ENCODE peak calls at places on chromosomes 16 and 17, in nine cellular contexts. Y is psoas muscle, I is right lobe of liver, F is thoracic aorta, C is sigmoid colon, M is GM23338, Q is brain microvascular endothelial cell, N is esophagus muscularis mucosa, B is HCT116. S is an unnamed sample.

GRCh38 chr16:5028950-5029475 is 4.7 kb downstream of the NAGPA start:
- DNase-seq in M (no peak), Q (no peak), Y (no peak), C (no peak), F (no peak), N (no peak), I (no peak), B (no peak), S (no peak)

GRCh38 chr17:67534941-67535340 is 157.9 kb downstream of the PITPNC1 start:
- DNase-seq in B (no peak), M (no peak), Y (no peak), F (no peak), N (no peak), C (no peak), I (no peak), Q (no peak), S (no peak)

GRCh38 chr16:58366247-58367031 is 25.8 kb upstream of the GINS3 start:
- DNase-seq in Y (no peak), M (no peak), F (no peak), C (no peak), I (no peak), B (no peak), N (no peak), Q (peak; percentile 28), S (no peak)

GRCh38 chr17:17732892-17733670 is 51.8 kb downstream of the RAI1 start:
- DNase-seq in Q (peak; percentile 58), M (no peak), I (no peak), C (no peak), N (no peak), F (no peak), B (no peak), Y (no peak), S (no peak)

GRCh38 chr17:80187090-80187489 is 17.3 kb downstream of the CARD14 start:
- DNase-seq in B (no peak), Q (no peak), C (no peak), I (no peak), F (no peak), M (no peak), Y (peak; percentile 44), N (no peak), S (no peak)

GRCh38 chr17:30921544-30922196 is at the start of gene ADAP2:
- DNase-seq in F (no peak), I (peak; percentile 81), C (peak; percentile 73), Y (peak; percentile 59), Q (no peak), B (peak; percentile 19), M (peak; percentile 75), N (no peak), S (no peak)

GRCh38 chr17:15659663-15660062 is 24.4 kb downstream of the TRIM16 start:
- DNase-seq in Y (no peak), C (no peak), Q (no peak), F (no peak), B (peak; percentile 77), I (no peak), N (no peak), M (peak; percentile 27), S (no peak)

GRCh38 chr17:42365136-42365535 is 23.1 kb downstream of the STAT3 start:
- DNase-seq in F (no peak), Q (peak; percentile 97), I (no peak), B (no peak), Y (no peak), M (no peak), N (no peak), C (no peak), S (no peak)

GRCh38 chr17:57124053-57124452 is 39.0 kb downstream of the AKAP1 start:
- DNase-seq in M (no peak), F (no peak), C (no peak), Y (no peak), B (no peak), N (no peak), Q (no peak), I (no peak), S (no peak)

GRCh38 chr17:57125406-57125805 is 40.4 kb downstream of the AKAP1 start:
- DNase-seq in Y (no peak), I (no peak), M (no peak), N (no peak), Q (no peak), C (no peak), B (no peak), F (no peak), S (no peak)

GRCh38 chr17:57120814-57121213 is 35.8 kb downstream of the AKAP1 start:
- DNase-seq in F (no peak), Y (no peak), M (no peak), Q (no peak), C (no peak), B (no peak), N (no peak), I (no peak), S (no peak)

GRCh38 chr17:57117798-57118197 is 32.8 kb downstream of the AKAP1 start:
- DNase-seq in M (no peak), Q (no peak), F (no peak), B (no peak), C (no peak), I (no peak), Y (no peak), N (no peak), S (no peak)

DNA sequence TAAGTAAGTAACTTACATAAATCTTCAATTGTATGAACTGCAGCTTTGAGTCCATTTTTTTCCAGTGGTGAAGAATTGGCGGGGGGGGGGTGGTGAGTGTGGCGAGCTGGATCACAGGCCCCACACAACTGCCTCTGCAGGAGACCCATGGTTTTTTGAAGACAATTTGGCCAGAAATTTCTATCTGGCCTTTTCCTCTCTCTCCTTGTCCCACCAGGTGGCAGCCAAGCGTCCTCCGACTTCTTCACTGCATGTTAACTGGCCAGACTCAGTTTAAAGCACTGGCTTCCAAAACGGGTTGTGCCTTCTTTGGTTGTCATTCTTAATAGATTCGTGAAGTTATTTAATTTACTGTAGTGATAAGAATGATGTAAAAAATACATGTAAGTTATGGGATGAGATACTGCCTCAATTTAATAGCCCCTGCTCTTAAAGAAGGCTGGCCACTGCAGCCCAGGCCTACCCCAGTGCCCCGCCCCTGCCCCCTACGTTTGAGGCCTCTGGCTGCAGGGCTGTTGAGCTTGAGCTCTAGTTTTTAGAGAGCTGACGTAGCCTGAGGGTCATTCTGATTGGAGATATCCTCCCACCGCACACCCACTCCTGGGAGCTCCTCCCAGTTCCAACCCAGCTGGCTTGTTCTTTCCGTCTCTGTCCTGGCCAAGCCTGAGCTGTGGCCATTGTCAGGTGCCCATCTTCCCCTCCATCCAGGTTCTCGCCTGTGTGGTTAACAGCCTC is 36.4 kb downstream of the AKAP1 start:
- DNase-seq in F (no peak), Y (no peak), Q (peak; percentile 48), N (no peak), B (no peak), C (no peak), I (no peak), M (peak; percentile 81), S (no peak)
- TF ChIP-seq CTCF in F (peak; percentile 39), Y (peak; percentile 44), Q (peak; percentile 84), N (peak; percentile 30), B (peak; percentile 52), C (no peak), I (peak; percentile 18), M (peak; percentile 73), S (peak; percentile 77)

DNA sequence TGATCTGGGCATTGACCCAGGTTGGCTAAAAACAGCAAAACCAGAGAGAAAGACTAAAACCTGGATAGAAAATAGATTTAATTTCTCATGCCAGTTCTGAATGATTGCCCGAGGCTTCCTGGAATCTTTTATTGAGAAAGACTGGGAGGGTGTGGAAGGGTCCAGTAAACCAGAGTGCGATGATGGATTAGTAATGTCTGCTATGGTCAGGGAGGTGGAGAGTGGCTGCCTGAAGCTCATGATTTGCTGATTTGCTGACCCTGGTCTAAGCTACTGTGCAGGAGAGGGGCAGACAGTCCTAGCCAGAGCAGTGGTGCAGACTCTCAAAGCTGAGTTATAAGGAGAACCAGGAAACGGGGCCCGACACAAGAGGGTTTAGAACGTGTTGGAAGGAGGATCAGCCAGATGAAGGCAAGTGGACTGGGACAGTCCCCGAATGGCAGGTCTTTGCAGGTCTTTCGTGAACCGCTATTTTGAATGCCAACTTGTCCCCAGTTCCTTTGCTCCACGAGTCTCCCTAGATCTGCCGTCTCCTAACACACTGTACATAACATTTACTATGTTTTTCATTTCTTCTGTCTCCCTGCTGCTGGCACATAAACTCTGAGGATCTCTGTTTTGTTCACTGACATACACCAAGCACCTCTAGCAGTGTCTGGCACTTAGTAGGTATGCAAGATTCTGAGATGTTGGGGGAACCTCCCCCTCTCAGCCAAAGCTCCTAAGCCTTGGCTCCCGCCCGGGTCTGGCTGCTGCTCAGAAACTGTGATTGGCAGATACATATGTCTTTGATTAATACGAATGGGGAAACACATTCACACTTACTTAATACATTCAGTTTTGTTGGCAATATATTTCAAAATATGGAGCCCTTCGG is 237.3 kb upstream of the TNRC6C start:
- DNase-seq in F (no peak), Y (no peak), B (no peak), I (no peak), N (peak; percentile 88), M (no peak), C (no peak), Q (no peak), S (no peak)
- H3K27ac ChIP-seq in F (no peak overlapping the region), Y (no peak overlapping the region), B (no peak overlapping the region), I (no peak overlapping the region), N (no peak overlapping the region), M (no peak overlapping the region), C (no peak overlapping the region), Q (no peak overlapping the region), S (no peak overlapping the region)

GRCh38 chr16:75025766-75026165 is 26.9 kb downstream of the ZNRF1 start:
- DNase-seq in M (no peak), Y (no peak), I (no peak), Q (peak; percentile 49), N (no peak), C (no peak), F (no peak), B (no peak), S (no peak)

GRCh38 chr16:75023019-75023418 is 24.2 kb downstream of the ZNRF1 start:
- DNase-seq in C (no peak), Q (no peak), I (no peak), F (no peak), N (no peak), Y (no peak), B (no peak), M (no peak), S (no peak)

GRCh38 chr16:75022567-75022966 is 23.7 kb downstream of the ZNRF1 start:
- DNase-seq in C (no peak), F (no peak), B (no peak), Y (no peak), N (no peak), Q (no peak), I (no peak), M (no peak), S (no peak)

GRCh38 chr16:75024591-75024990 is 25.8 kb downstream of the ZNRF1 start:
- DNase-seq in B (no peak), C (no peak), N (no peak), M (no peak), Q (no peak), Y (no peak), I (no peak), F (no peak), S (no peak)

DNA sequence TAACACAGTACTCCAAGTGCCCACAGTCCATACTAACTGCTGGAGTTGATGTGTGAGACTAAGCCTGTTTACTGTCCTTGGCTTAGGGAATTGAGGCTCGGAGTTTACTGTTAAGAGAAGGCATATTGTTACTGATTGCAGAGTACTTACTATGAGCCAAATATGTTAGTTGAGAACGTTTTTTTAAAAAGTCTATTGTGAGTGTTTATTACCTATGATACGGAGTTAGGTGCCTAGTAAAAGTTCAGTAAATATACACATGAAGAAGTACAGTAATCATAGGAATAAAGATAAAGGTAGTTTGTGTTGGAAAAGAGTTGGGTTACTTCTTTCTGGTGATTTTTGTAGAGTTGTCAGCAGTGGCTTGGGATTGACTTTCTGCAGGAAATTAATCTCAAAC is 25.4 kb downstream of the ZNRF1 start:
- DNase-seq in Y (no peak), C (no peak), Q (no peak), I (no peak), N (no peak), F (no peak), B (no peak), M (no peak), S (no peak)
- H3K4me3 ChIP-seq in Y (no peak overlapping the region), C (no peak overlapping the region), Q (no peak overlapping the region), I (no peak overlapping the region), N (no peak overlapping the region), F (no peak overlapping the region), B (no peak overlapping the region), M (no peak overlapping the region), S (no peak overlapping the region)

GRCh38 chr16:2152695-2153506 is 2.7 kb upstream of the TRAF7 start:
- DNase-seq in Y (no peak), M (peak; percentile 37), I (peak; percentile 75), F (no peak), B (no peak), C (no peak), Q (no peak), N (no peak), S (no peak)

GRCh38 chr16:2148714-2149629 is 547 bp downstream of the RAB26 start:
- DNase-seq in M (peak; percentile 58), Y (no peak), C (no peak), N (no peak), I (no peak), Q (no peak), B (no peak), F (no peak), S (no peak)

GRCh38 chr16:2151188-2152091 is 3.0 kb downstream of the RAB26 start:
- DNase-seq in F (no peak), Y (no peak), N (no peak), M (peak; percentile 58), Q (no peak), B (no peak), C (no peak), I (no peak), S (no peak)

GRCh38 chr16:2149630-2150417 is 1.4 kb downstream of the RAB26 start:
- DNase-seq in F (no peak), Q (no peak), C (no peak), N (no peak), M (peak; percentile 53), Y (no peak), B (no peak), I (no peak), S (no peak)

GRCh38 chr16:2150418-2151187 is 2.2 kb downstream of the RAB26 start:
- DNase-seq in B (no peak), N (no peak), I (no peak), Y (no peak), M (peak; percentile 80), C (no peak), F (no peak), Q (no peak), S (no peak)
- TF ChIP-seq CTCF in B (no peak), N (no peak), I (no peak), Y (no peak), M (no peak), C (no peak), F (no peak), Q (no peak), S (no peak)